ENCODE peak calls at places on chromosomes 12 and 14, in seven cellular contexts. One of them, this sample, is unnamed.

GRCh38 chr14:54642950-54643695 is 76.2 kb downstream of the SAMD4A start:
- DNase-seq in mucosa of descending colon: no peak
- DNase-seq in RWPE1: no peak
- DNase-seq in thoracic aorta: no peak
- DNase-seq in endothelial cell: no peak
- DNase-seq in activated CD8-positive, alpha-beta T cell treated with anti-CD3 and anti-CD28 coated beads for 36 hours: peak
- DNase-seq in WTC11: no peak
- DNase-seq in this sample: no peak

GRCh38 chr12:47864646-47865235 is 40.1 kb downstream of the VDR start:
- DNase-seq in mucosa of descending colon: no peak
- DNase-seq in RWPE1: no peak
- DNase-seq in thoracic aorta: no peak
- DNase-seq in endothelial cell: no peak
- DNase-seq in activated CD8-positive, alpha-beta T cell treated with anti-CD3 and anti-CD28 coated beads for 36 hours: no peak
- DNase-seq in WTC11: no peak
- DNase-seq in this sample: no peak

GRCh38 chr12:118337194-118337838 is 35.4 kb downstream of the TAOK3 start:
- DNase-seq in mucosa of descending colon: no peak
- DNase-seq in RWPE1: no peak
- DNase-seq in thoracic aorta: no peak
- DNase-seq in endothelial cell: no peak
- DNase-seq in activated CD8-positive, alpha-beta T cell treated with anti-CD3 and anti-CD28 coated beads for 36 hours: no peak
- DNase-seq in WTC11: no peak
- DNase-seq in this sample: no peak

GRCh38 chr14:28758253-28758915 is 8.2 kb upstream of the FOXG1 start:
- DNase-seq in mucosa of descending colon: no peak
- DNase-seq in RWPE1: no peak
- DNase-seq in thoracic aorta: no peak
- DNase-seq in endothelial cell: no peak
- DNase-seq in activated CD8-positive, alpha-beta T cell treated with anti-CD3 and anti-CD28 coated beads for 36 hours: no peak
- DNase-seq in WTC11: no peak
- DNase-seq in this sample: no peak

GRCh38 chr14:101233391-101233790 is 327.9 kb upstream of the DIO3 start:
- DNase-seq in mucosa of descending colon: no peak
- DNase-seq in RWPE1: no peak
- DNase-seq in thoracic aorta: no peak
- DNase-seq in endothelial cell: no peak
- DNase-seq in activated CD8-positive, alpha-beta T cell treated with anti-CD3 and anti-CD28 coated beads for 36 hours: no peak
- DNase-seq in WTC11: no peak
- DNase-seq in this sample: no peak

GRCh38 chr12:91885851-91886250 is 259.8 kb downstream of the BTG1 start:
- DNase-seq in mucosa of descending colon: no peak
- DNase-seq in RWPE1: peak
- DNase-seq in thoracic aorta: no peak
- DNase-seq in endothelial cell: no peak
- DNase-seq in activated CD8-positive, alpha-beta T cell treated with anti-CD3 and anti-CD28 coated beads for 36 hours: no peak
- DNase-seq in WTC11: no peak
- DNase-seq in this sample: no peak

GRCh38 chr12:109356586-109356985 is 8.9 kb downstream of the MYO1H start:
- DNase-seq in mucosa of descending colon: no peak
- DNase-seq in RWPE1: no peak
- DNase-seq in thoracic aorta: no peak
- DNase-seq in endothelial cell: no peak
- DNase-seq in activated CD8-positive, alpha-beta T cell treated with anti-CD3 and anti-CD28 coated beads for 36 hours: no peak
- DNase-seq in WTC11: no peak
- DNase-seq in this sample: no peak

GRCh38 chr12:26939192-26939832 is 1.0 kb downstream of the FGFR1OP2 start:
- DNase-seq in mucosa of descending colon: no peak
- DNase-seq in RWPE1: no peak
- DNase-seq in thoracic aorta: no peak
- DNase-seq in endothelial cell: no peak
- DNase-seq in activated CD8-positive, alpha-beta T cell treated with anti-CD3 and anti-CD28 coated beads for 36 hours: no peak
- DNase-seq in WTC11: no peak
- DNase-seq in this sample: no peak

GRCh38 chr12:86148612-86149011 is 107.6 kb downstream of the MGAT4C start:
- DNase-seq in mucosa of descending colon: no peak
- DNase-seq in RWPE1: no peak
- DNase-seq in thoracic aorta: no peak
- DNase-seq in endothelial cell: no peak
- DNase-seq in activated CD8-positive, alpha-beta T cell treated with anti-CD3 and anti-CD28 coated beads for 36 hours: no peak
- DNase-seq in WTC11: no peak
- DNase-seq in this sample: no peak

GRCh38 chr12:113655479-113655878 is 183.8 kb upstream of the LHX5 start:
- DNase-seq in mucosa of descending colon: no peak
- DNase-seq in RWPE1: no peak
- DNase-seq in thoracic aorta: no peak
- DNase-seq in endothelial cell: no peak
- DNase-seq in activated CD8-positive, alpha-beta T cell treated with anti-CD3 and anti-CD28 coated beads for 36 hours: no peak
- DNase-seq in WTC11: no peak
- DNase-seq in this sample: no peak

GRCh38 chr12:113659015-113659414 is 187.3 kb upstream of the LHX5 start:
- DNase-seq in mucosa of descending colon: no peak
- DNase-seq in RWPE1: no peak
- DNase-seq in thoracic aorta: no peak
- DNase-seq in endothelial cell: no peak
- DNase-seq in activated CD8-positive, alpha-beta T cell treated with anti-CD3 and anti-CD28 coated beads for 36 hours: no peak
- DNase-seq in WTC11: no peak
- DNase-seq in this sample: no peak

GRCh38 chr12:113659416-113659815 is 187.7 kb upstream of the LHX5 start:
- DNase-seq in mucosa of descending colon: no peak
- DNase-seq in RWPE1: no peak
- DNase-seq in thoracic aorta: no peak
- DNase-seq in endothelial cell: no peak
- DNase-seq in activated CD8-positive, alpha-beta T cell treated with anti-CD3 and anti-CD28 coated beads for 36 hours: no peak
- DNase-seq in WTC11: no peak
- DNase-seq in this sample: no peak

GRCh38 chr12:113658030-113658655 is 186.5 kb upstream of the LHX5 start:
- DNase-seq in mucosa of descending colon: no peak
- DNase-seq in RWPE1: no peak
- DNase-seq in thoracic aorta: no peak
- DNase-seq in endothelial cell: no peak
- DNase-seq in activated CD8-positive, alpha-beta T cell treated with anti-CD3 and anti-CD28 coated beads for 36 hours: no peak
- DNase-seq in WTC11: no peak
- DNase-seq in this sample: no peak

GRCh38 chr12:113655919-113656318 is 184.2 kb upstream of the LHX5 start:
- DNase-seq in mucosa of descending colon: no peak
- DNase-seq in RWPE1: no peak
- DNase-seq in thoracic aorta: no peak
- DNase-seq in endothelial cell: no peak
- DNase-seq in activated CD8-positive, alpha-beta T cell treated with anti-CD3 and anti-CD28 coated beads for 36 hours: no peak
- DNase-seq in WTC11: no peak
- DNase-seq in this sample: no peak
- TF ChIP-seq CTCF in mucosa of descending colon: no peak
- TF ChIP-seq CTCF in RWPE1: no peak
- TF ChIP-seq CTCF in thoracic aorta: no peak
- TF ChIP-seq CTCF in endothelial cell: no peak
- TF ChIP-seq CTCF in activated CD8-positive, alpha-beta T cell treated with anti-CD3 and anti-CD28 coated beads for 36 hours: no peak
- TF ChIP-seq CTCF in WTC11: no peak
- TF ChIP-seq CTCF in this sample: no peak

GRCh38 chr14:71230897-71231296 is 323.6 kb downstream of the PCNX1 start:
- DNase-seq in mucosa of descending colon: no peak
- DNase-seq in RWPE1: no peak
- DNase-seq in thoracic aorta: no peak
- DNase-seq in endothelial cell: no peak
- DNase-seq in activated CD8-positive, alpha-beta T cell treated with anti-CD3 and anti-CD28 coated beads for 36 hours: no peak
- DNase-seq in WTC11: peak
- DNase-seq in this sample: no peak
- TF ChIP-seq CTCF in mucosa of descending colon: no peak
- TF ChIP-seq CTCF in RWPE1: no peak
- TF ChIP-seq CTCF in thoracic aorta: no peak
- TF ChIP-seq CTCF in endothelial cell: no peak
- TF ChIP-seq CTCF in activated CD8-positive, alpha-beta T cell treated with anti-CD3 and anti-CD28 coated beads for 36 hours: no peak
- TF ChIP-seq CTCF in WTC11: no peak
- TF ChIP-seq CTCF in this sample: no peak

GRCh38 chr14:92922883-92923743 is at the start of gene CHGA:
- DNase-seq in mucosa of descending colon: no peak
- DNase-seq in RWPE1: peak
- DNase-seq in thoracic aorta: no peak
- DNase-seq in endothelial cell: peak
- DNase-seq in activated CD8-positive, alpha-beta T cell treated with anti-CD3 and anti-CD28 coated beads for 36 hours: peak
- DNase-seq in WTC11: peak
- DNase-seq in this sample: peak

GRCh38 chr14:92922155-92922735 is 705 bp upstream of the CHGA start:
- DNase-seq in mucosa of descending colon: no peak
- DNase-seq in RWPE1: no peak
- DNase-seq in thoracic aorta: no peak
- DNase-seq in endothelial cell: no peak
- DNase-seq in activated CD8-positive, alpha-beta T cell treated with anti-CD3 and anti-CD28 coated beads for 36 hours: no peak
- DNase-seq in WTC11: no peak
- DNase-seq in this sample: no peak

GRCh38 chr14:92925446-92925845 is 2.5 kb downstream of the CHGA start:
- DNase-seq in mucosa of descending colon: no peak
- DNase-seq in RWPE1: no peak
- DNase-seq in thoracic aorta: no peak
- DNase-seq in endothelial cell: no peak
- DNase-seq in activated CD8-positive, alpha-beta T cell treated with anti-CD3 and anti-CD28 coated beads for 36 hours: no peak
- DNase-seq in WTC11: no peak
- DNase-seq in this sample: no peak

GRCh38 chr14:92924247-92924646 is 1.3 kb downstream of the CHGA start:
- DNase-seq in mucosa of descending colon: no peak
- DNase-seq in RWPE1: no peak
- DNase-seq in thoracic aorta: no peak
- DNase-seq in endothelial cell: no peak
- DNase-seq in activated CD8-positive, alpha-beta T cell treated with anti-CD3 and anti-CD28 coated beads for 36 hours: no peak
- DNase-seq in WTC11: no peak
- DNase-seq in this sample: no peak

DNA sequence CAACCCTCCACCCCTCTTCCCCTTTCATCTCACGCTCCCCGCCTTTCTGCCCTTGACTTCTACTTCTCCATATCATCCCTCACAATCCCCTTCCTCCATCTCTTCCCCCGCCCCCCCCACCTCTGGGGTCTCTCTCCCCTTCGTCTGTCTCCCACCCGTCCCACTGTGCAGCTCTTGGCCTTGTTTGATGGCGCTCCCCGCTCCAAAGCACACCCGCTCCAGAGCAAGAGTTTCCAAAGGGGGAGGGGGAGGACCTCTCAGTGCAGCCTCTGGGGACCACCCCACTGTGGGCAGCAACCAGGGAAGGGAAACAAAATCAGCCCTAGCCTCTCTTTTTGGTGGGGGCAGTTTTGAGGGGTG is 774 bp downstream of the CHGA start:
- DNase-seq in mucosa of descending colon: no peak
- DNase-seq in RWPE1: no peak
- DNase-seq in thoracic aorta: no peak
- DNase-seq in endothelial cell: no peak
- DNase-seq in activated CD8-positive, alpha-beta T cell treated with anti-CD3 and anti-CD28 coated beads for 36 hours: no peak
- DNase-seq in WTC11: no peak
- DNase-seq in this sample: no peak
- TF ChIP-seq CTCF in mucosa of descending colon: no peak
- TF ChIP-seq CTCF in RWPE1: no peak
- TF ChIP-seq CTCF in thoracic aorta: no peak
- TF ChIP-seq CTCF in endothelial cell: no peak
- TF ChIP-seq CTCF in activated CD8-positive, alpha-beta T cell treated with anti-CD3 and anti-CD28 coated beads for 36 hours: no peak
- TF ChIP-seq CTCF in WTC11: no peak
- TF ChIP-seq CTCF in this sample: no peak

GRCh38 chr14:25537846-25538455 is 488.0 kb upstream of the STXBP6 start:
- DNase-seq in mucosa of descending colon: no peak
- DNase-seq in RWPE1: no peak
- DNase-seq in thoracic aorta: no peak
- DNase-seq in endothelial cell: peak
- DNase-seq in activated CD8-positive, alpha-beta T cell treated with anti-CD3 and anti-CD28 coated beads for 36 hours: peak
- DNase-seq in WTC11: peak
- DNase-seq in this sample: no peak
- TF ChIP-seq CTCF in mucosa of descending colon: peak
- TF ChIP-seq CTCF in RWPE1: peak
- TF ChIP-seq CTCF in thoracic aorta: no peak
- TF ChIP-seq CTCF in endothelial cell: peak
- TF ChIP-seq CTCF in activated CD8-positive, alpha-beta T cell treated with anti-CD3 and anti-CD28 coated beads for 36 hours: peak
- TF ChIP-seq CTCF in WTC11: peak
- TF ChIP-seq CTCF in this sample: no peak

GRCh38 chr12:51017452-51017851 is 8.7 kb downstream of the SLC11A2 start:
- DNase-seq in mucosa of descending colon: no peak
- DNase-seq in RWPE1: no peak
- DNase-seq in thoracic aorta: no peak
- DNase-seq in endothelial cell: no peak
- DNase-seq in activated CD8-positive, alpha-beta T cell treated with anti-CD3 and anti-CD28 coated beads for 36 hours: no peak
- DNase-seq in WTC11: no peak
- DNase-seq in this sample: no peak

GRCh38 chr12:51020448-51021182 is 5.6 kb downstream of the SLC11A2 start:
- DNase-seq in mucosa of descending colon: no peak
- DNase-seq in RWPE1: no peak
- DNase-seq in thoracic aorta: no peak
- DNase-seq in endothelial cell: no peak
- DNase-seq in activated CD8-positive, alpha-beta T cell treated with anti-CD3 and anti-CD28 coated beads for 36 hours: no peak
- DNase-seq in WTC11: no peak
- DNase-seq in this sample: no peak

GRCh38 chr12:51021694-51022093 is 4.5 kb downstream of the SLC11A2 start:
- DNase-seq in mucosa of descending colon: no peak
- DNase-seq in RWPE1: no peak
- DNase-seq in thoracic aorta: no peak
- DNase-seq in endothelial cell: no peak
- DNase-seq in activated CD8-positive, alpha-beta T cell treated with anti-CD3 and anti-CD28 coated beads for 36 hours: no peak
- DNase-seq in WTC11: no peak
- DNase-seq in this sample: no peak

GRCh38 chr12:51023625-51024395 is 2.4 kb downstream of the SLC11A2 start:
- DNase-seq in mucosa of descending colon: no peak
- DNase-seq in RWPE1: no peak
- DNase-seq in thoracic aorta: no peak
- DNase-seq in endothelial cell: no peak
- DNase-seq in activated CD8-positive, alpha-beta T cell treated with anti-CD3 and anti-CD28 coated beads for 36 hours: no peak
- DNase-seq in WTC11: no peak
- DNase-seq in this sample: no peak

GRCh38 chr12:51019927-51020326 is 6.3 kb downstream of the SLC11A2 start:
- DNase-seq in mucosa of descending colon: no peak
- DNase-seq in RWPE1: no peak
- DNase-seq in thoracic aorta: no peak
- DNase-seq in endothelial cell: no peak
- DNase-seq in activated CD8-positive, alpha-beta T cell treated with anti-CD3 and anti-CD28 coated beads for 36 hours: no peak
- DNase-seq in WTC11: no peak
- DNase-seq in this sample: no peak
- TF ChIP-seq CTCF in mucosa of descending colon: no peak
- TF ChIP-seq CTCF in RWPE1: no peak
- TF ChIP-seq CTCF in thoracic aorta: no peak
- TF ChIP-seq CTCF in endothelial cell: no peak
- TF ChIP-seq CTCF in activated CD8-positive, alpha-beta T cell treated with anti-CD3 and anti-CD28 coated beads for 36 hours: no peak
- TF ChIP-seq CTCF in WTC11: no peak
- TF ChIP-seq CTCF in this sample: no peak

DNA sequence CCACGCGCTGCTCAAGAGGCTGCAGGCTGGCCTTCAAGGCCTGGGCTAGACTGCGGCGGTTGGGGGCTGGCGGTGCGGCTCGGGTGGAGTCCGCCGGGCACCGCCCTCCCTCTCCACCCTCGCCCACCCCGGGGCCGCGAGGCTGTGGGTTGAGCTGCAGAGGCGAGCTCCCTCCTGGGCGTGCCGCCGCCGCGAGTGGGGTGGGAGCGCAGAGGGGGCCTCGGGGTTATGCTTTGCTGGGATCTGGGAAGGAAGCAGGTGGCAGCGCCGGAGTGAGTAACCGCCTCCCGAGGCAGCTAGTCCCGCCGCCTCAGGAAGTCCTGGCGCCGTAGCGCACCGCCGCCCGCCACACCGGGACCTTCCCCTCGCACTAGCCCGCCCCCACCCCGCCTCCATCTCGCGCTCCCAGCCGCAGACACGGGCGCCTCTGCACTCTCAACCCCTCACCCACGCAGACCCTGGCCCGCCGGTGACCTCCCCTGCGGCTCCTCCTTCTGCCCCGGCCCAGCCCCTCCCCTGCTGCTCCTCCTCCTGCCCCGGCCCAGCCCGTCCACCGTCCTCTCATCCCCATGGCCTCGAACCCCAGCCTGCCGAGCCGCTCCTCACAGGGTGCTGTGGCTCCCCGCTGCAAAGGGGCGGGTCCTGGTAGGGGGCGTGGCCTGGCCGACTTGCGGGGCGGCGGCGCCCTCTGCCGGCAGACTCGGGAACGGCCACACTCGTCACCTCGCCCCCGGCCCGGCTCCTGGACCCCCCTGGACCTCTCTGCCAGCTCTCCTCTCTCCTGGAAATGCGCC is 16.6 kb downstream of the TAMALIN start:
- DNase-seq in mucosa of descending colon: peak
- DNase-seq in RWPE1: peak
- DNase-seq in thoracic aorta: peak
- DNase-seq in endothelial cell: peak
- DNase-seq in activated CD8-positive, alpha-beta T cell treated with anti-CD3 and anti-CD28 coated beads for 36 hours: peak
- DNase-seq in WTC11: peak
- DNase-seq in this sample: peak
- TF ChIP-seq CTCF in mucosa of descending colon: peak
- TF ChIP-seq CTCF in RWPE1: peak
- TF ChIP-seq CTCF in thoracic aorta: peak
- TF ChIP-seq CTCF in endothelial cell: peak
- TF ChIP-seq CTCF in activated CD8-positive, alpha-beta T cell treated with anti-CD3 and anti-CD28 coated beads for 36 hours: peak
- TF ChIP-seq CTCF in WTC11: peak
- TF ChIP-seq CTCF in this sample: peak